ENCODE peak calls at places on chromosomes 12 and 14, in seven cellular contexts. H is HFF-Myc; I is midbrain; F is AG08396; U is activated T-cell treated with anti-CD3 and anti-CD28 coated beads for 1 hour; N is CD8-positive, alpha-beta T cell; E is non-pigmented ciliary epithelial cell. S is an unnamed sample.

GRCh38 chr14:96117101-96117897 is 78.1 kb downstream of the C14orf132 start:
- DNase-seq in H (no peak), N (no peak), U (no peak), I (no peak), E (no peak), F (no peak), S (peak; percentile 4)

GRCh38 chr12:51262758-51263177 is 7.4 kb downstream of the SMAGP start:
- DNase-seq in F (no peak), N (no peak), I (no peak), U (peak; percentile 19), H (no peak), E (no peak), S (peak; percentile 66)

GRCh38 chr12:121175383-121176119 is 34.4 kb upstream of the P2RX4 start:
- DNase-seq in F (no peak), I (peak; percentile 29), H (no peak), E (no peak), U (no peak), N (no peak), S (no peak)

GRCh38 chr14:104252256-104253215 is 114.1 kb downstream of the KIF26A start:
- DNase-seq in F (no peak), N (no peak), E (no peak), I (no peak), H (no peak), U (no peak), S (no peak)

GRCh38 chr12:103498990-103499389 is 3.2 kb upstream of the C12orf42 start:
- DNase-seq in H (no peak), N (no peak), F (no peak), E (no peak), U (no peak), I (no peak), S (no peak)

GRCh38 chr14:24102357-24103048 is 8.4 kb downstream of the PCK2 start:
- DNase-seq in E (no peak), H (no peak), N (no peak), U (no peak), F (no peak), I (no peak), S (no peak)

GRCh38 chr14:91138511-91139359 is 24.9 kb downstream of the DGLUCY start:
- DNase-seq in N (no peak), H (no peak), I (no peak), U (no peak), F (no peak), E (no peak), S (peak; percentile 69)

GRCh38 chr12:67681941-67682340 is 33.4 kb downstream of the DYRK2 start:
- DNase-seq in E (no peak), U (no peak), F (no peak), I (no peak), H (no peak), N (no peak), S (no peak)

GRCh38 chr14:21070083-21070609 is at the start of gene ARHGEF40:
- DNase-seq in I (peak; percentile 82), E (no peak), U (no peak), H (no peak), F (peak; percentile 85), N (no peak), S (peak; percentile 47)

GRCh38 chr12:63226792-63227463 is 75.9 kb upstream of the AVPR1A start:
- DNase-seq in N (no peak), E (no peak), H (no peak), I (no peak), U (no peak), F (no peak), S (no peak)

GRCh38 chr14:63752449-63753169 is 24.7 kb upstream of the SGPP1 start:
- DNase-seq in H (no peak), I (no peak), N (no peak), U (no peak), F (peak; percentile 27), E (peak; percentile 73), S (no peak)

GRCh38 chr12:62703011-62703380 is 232.0 kb downstream of the PPM1H start:
- DNase-seq in E (no peak), U (no peak), N (no peak), H (no peak), I (no peak), F (no peak), S (no peak)

GRCh38 chr12:9741726-9742125 is 8.8 kb upstream of the CLECL1 start:
- DNase-seq in N (peak; percentile 44), H (no peak), U (no peak), I (no peak), F (no peak), E (no peak), S (no peak)

GRCh38 chr12:2851931-2852330 is 4.9 kb downstream of the TEX52 start:
- DNase-seq in H (no peak), U (no peak), N (no peak), I (no peak), F (no peak), E (no peak), S (no peak)

GRCh38 chr14:103744621-103745395 is 29.2 kb downstream of the ZFYVE21 start:
- DNase-seq in N (no peak), E (no peak), H (no peak), U (no peak), F (no peak), I (no peak), S (no peak)